ENCODE peak calls at places on chromosomes 4 and X, in nine cellular contexts. Y, X, B, G, C, O, T, S and M are unnamed samples.

GRCh38 chrX:120452131-120452530 is 17.0 kb downstream of the LAMP2 start:
- DNase-seq in Y (no peak), X (no peak), B (no peak), G (peak; percentile 22), C (peak; percentile 26), O (no peak), T (no peak), S (no peak), M (no peak)

GRCh38 chr4:38075370-38076152 is 115.4 kb downstream of the PTTG2 start:
- DNase-seq in Y (no peak), X (no peak), B (no peak), G (peak; percentile 30), C (peak; percentile 43), O (no peak), T (no peak), S (no peak), M (no peak)

GRCh38 chrX:378443-378842 is 8.3 kb downstream of the PPP2R3B start:
- DNase-seq in Y (no peak), X (peak; percentile 57), B (no peak), G (no peak), C (no peak), O (no peak), T (no peak), S (no peak), M (no peak)

GRCh38 chrX:88284844-88285243 is 462.2 kb upstream of the CPXCR1 start:
- DNase-seq in Y (no peak), X (no peak), B (no peak), G (peak; percentile 0), C (no peak), O (no peak), T (no peak), S (no peak), M (peak; percentile 72)

GRCh38 chr4:98827661-98828060 is 101.3 kb downstream of the EIF4E start:
- DNase-seq in Y (no peak), X (no peak), B (no peak), G (no peak), C (no peak), O (no peak), T (no peak), S (no peak), M (no peak)

GRCh38 chr4:20572976-20573375 is 127.3 kb upstream of the PACRGL start:
- DNase-seq in Y (no peak), X (no peak), B (no peak), G (no peak), C (no peak), O (no peak), T (no peak), S (no peak), M (no peak)

GRCh38 chr4:67565284-67565683 is 6.8 kb downstream of the STAP1 start:
- DNase-seq in Y (no peak), X (no peak), B (no peak), G (no peak), C (peak; percentile 22), O (no peak), T (no peak), S (no peak), M (no peak)

GRCh38 chrX:118978451-118978850 is 4.0 kb downstream of the LONRF3 start:
- DNase-seq in Y (no peak), X (no peak), B (no peak), G (peak; percentile 9), C (no peak), O (no peak), T (no peak), S (no peak), M (no peak)

GRCh38 chr4:122633211-122633610 is 12.3 kb upstream of the IL21 start:
- DNase-seq in Y (no peak), X (no peak), B (no peak), G (no peak), C (no peak), O (no peak), T (no peak), S (no peak), M (no peak)

GRCh38 chrX:40099046-40099968 is 1.5 kb upstream of the BCOR start:
- DNase-seq in Y (no peak), X (peak; percentile 91), B (no peak), G (no peak), C (no peak), O (peak; percentile 81), T (no peak), S (peak; percentile 47), M (peak; percentile 66)

GRCh38 chr4:7909966-7910720 is 29.5 kb downstream of the AFAP1 start:
- DNase-seq in Y (no peak), X (no peak), B (no peak), G (no peak), C (peak; percentile 65), O (peak; percentile 83), T (no peak), S (peak; percentile 41), M (no peak)

GRCh38 chrX:39152106-39152649 is 350.9 kb downstream of the MID1IP1 start:
- DNase-seq in Y (no peak), X (peak; percentile 81), B (peak; percentile 76), G (peak; percentile 14), C (no peak), O (no peak), T (no peak), S (no peak), M (peak; percentile 41)

GRCh38 chrX:2627272-2627867 is 63.7 kb upstream of the CD99 start:
- DNase-seq in Y (no peak), X (no peak), B (no peak), G (peak; percentile 74), C (peak; percentile 27), O (no peak), T (peak; percentile 44), S (peak; percentile 43), M (peak; percentile 55)

GRCh38 chrX:10401239-10401638 is 219.1 kb downstream of the MID1 start:
- DNase-seq in Y (no peak), X (no peak), B (no peak), G (peak; percentile 13), C (peak; percentile 20), O (no peak), T (no peak), S (no peak), M (no peak)

GRCh38 chrX:153511784-153512500 is 5.5 kb upstream of the ATP2B3 start:
- DNase-seq in Y (no peak), X (no peak), B (no peak), G (no peak), C (no peak), O (no peak), T (no peak), S (no peak), M (no peak)

GRCh38 chr4:139835006-139835405 is 169.4 kb downstream of the MGST2 start:
- DNase-seq in Y (no peak), X (no peak), B (no peak), G (no peak), C (peak; percentile 6), O (no peak), T (no peak), S (peak; percentile 15), M (no peak)

GRCh38 chr4:10526431-10527222 is 69.4 kb upstream of the ZNF518B start:
- DNase-seq in Y (no peak), X (no peak), B (no peak), G (no peak), C (no peak), O (no peak), T (peak; percentile 91), S (no peak), M (no peak)

GRCh38 chrX:44891642-44892041 is 18.7 kb downstream of the KDM6A start:
- DNase-seq in Y (no peak), X (no peak), B (no peak), G (no peak), C (no peak), O (no peak), T (no peak), S (no peak), M (no peak)

GRCh38 chrX:115579786-115580294 is 18.9 kb downstream of the PLS3 start:
- DNase-seq in Y (no peak), X (no peak), B (no peak), G (no peak), C (no peak), O (no peak), T (no peak), S (peak; percentile 10), M (no peak)

GRCh38 chr4:168633071-168633470 is 136.2 kb downstream of the PALLD start:
- DNase-seq in Y (no peak), X (no peak), B (no peak), G (no peak), C (no peak), O (no peak), T (no peak), S (no peak), M (no peak)
- H3K4me1 ChIP-seq in Y (peaks cover 21% of the 10 kb centered on the region), X (peaks cover 24% of the 10 kb centered on the region), B (peaks cover 48% of the 10 kb centered on the region), G (peaks cover 54% of the 10 kb centered on the region), C (peaks cover 23% of the 10 kb centered on the region), O (peaks cover 56% of the 10 kb centered on the region), T (peaks cover 78% of the 10 kb centered on the region), S (peaks cover 38% of the 10 kb centered on the region), M (peaks cover 14% of the 10 kb centered on the region)

DNA sequence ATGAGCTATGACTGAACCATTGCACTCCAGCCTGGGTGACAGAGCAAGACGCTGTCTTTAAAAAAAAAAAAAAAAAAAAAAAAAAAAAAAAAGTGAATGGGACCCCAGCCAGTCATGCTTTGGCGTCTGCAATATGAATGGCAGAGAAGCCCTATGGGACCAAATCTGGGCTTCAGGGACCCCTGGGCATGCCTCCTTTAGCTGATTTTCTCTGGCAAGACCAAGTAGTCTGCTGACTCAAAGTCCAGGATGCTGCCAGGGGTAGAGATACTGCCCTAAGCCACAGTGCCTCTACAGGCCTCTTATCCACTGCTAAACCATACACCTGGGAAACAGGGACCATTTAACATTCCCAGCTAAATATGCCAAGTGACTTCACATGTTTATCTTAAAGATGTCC is 6.0 kb downstream of the RPS4X start:
- DNase-seq in Y (no peak), X (no peak), B (no peak), G (no peak), C (no peak), O (no peak), T (no peak), S (no peak), M (no peak)
- TF ChIP-seq POLR2A in Y (no peak), X (no peak), B (no peak), G (no peak), C (no peak), O (no peak), T (no peak), S (no peak), M (no peak)

DNA sequence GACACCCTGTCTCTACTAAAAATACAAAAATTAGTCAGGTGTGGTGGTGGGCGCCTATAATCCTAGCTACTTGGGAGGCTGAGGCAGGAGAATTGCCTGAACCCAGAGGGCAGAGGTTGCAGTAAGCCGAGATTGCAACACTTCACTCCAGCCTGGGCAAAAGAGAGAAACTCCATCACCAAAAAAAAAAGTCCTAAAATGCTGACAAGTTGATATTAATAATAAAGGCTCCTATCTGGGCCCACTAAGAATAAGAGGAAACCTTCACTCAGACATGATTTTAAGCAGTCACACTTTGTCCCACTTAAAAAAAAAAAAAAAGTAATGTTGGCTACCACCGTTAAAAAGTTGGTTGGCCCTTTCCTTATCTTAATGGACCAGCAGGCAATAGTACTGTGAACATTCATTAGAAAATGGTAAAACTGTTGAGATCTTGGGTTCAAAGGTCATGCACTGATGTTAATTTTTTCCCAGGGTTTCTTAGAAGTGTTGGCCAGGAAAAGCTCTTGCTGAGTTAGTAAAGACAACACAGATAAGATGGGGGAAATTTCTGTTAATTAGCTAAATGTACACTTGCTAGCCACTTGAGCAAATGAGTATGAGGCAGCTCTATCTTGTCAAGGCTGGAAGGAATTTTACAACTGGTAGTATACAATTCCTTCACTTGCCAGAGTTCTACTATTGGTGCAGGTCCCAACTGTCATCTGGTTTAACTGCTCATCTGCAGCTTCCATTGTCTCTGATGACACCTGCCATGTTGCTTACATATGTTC is 43.6 kb upstream of the BMP2K start:
- DNase-seq in Y (no peak), X (no peak), B (no peak), G (no peak), C (no peak), O (no peak), T (no peak), S (no peak), M (no peak)
- H3K27ac ChIP-seq in Y (no peak overlapping the region), X (no peak overlapping the region), B (no peak overlapping the region), G (no peak overlapping the region), C (no peak overlapping the region), O (no peak overlapping the region), T (no peak overlapping the region), S (no peak overlapping the region), M (no peak overlapping the region)

GRCh38 chrX:9147631-9148189 is 113.8 kb upstream of the FAM9B start:
- DNase-seq in Y (no peak), X (no peak), B (no peak), G (no peak), C (no peak), O (no peak), T (no peak), S (no peak), M (no peak)
- H3K4me1 ChIP-seq in Y (peaks cover 6% of the 10 kb centered on the region), X (no peaks in the 10 kb centered on the region), B (no peaks in the 10 kb centered on the region), G (peaks cover 18% of the 10 kb centered on the region), C (peaks cover 11% of the 10 kb centered on the region), O (peaks cover 12% of the 10 kb centered on the region), T (no peaks in the 10 kb centered on the region), S (no peaks in the 10 kb centered on the region), M (no peaks in the 10 kb centered on the region)